ENCODE peak calls at places on chromosomes 6 and 20, in four cellular contexts. B, H, W and T are unnamed samples.

GRCh38 chr20:60362531-60362930 is 404.3 kb downstream of the CDH26 start:
- DNase-seq in B (no peak), H (no peak), W (no peak), T (no peak)

GRCh38 chr20:36045373-36045714 is 77.0 kb downstream of the CNBD2 start:
- DNase-seq in B (no peak), H (no peak), W (no peak), T (no peak)

GRCh38 chr6:125682939-125683338 is 66.5 kb upstream of the HEY2 start:
- DNase-seq in B (no peak), H (no peak), W (no peak), T (no peak)

GRCh38 chr6:28658475-28659249 is 133.0 kb downstream of the GPX5 start:
- DNase-seq in B (no peak), H (no peak), W (no peak), T (no peak)

GRCh38 chr6:30928677-30929076 is 3.3 kb downstream of the SFTA2 start:
- DNase-seq in B (no peak), H (no peak), W (no peak), T (no peak)

GRCh38 chr6:144595266-144595665 is 310.1 kb downstream of the UTRN start:
- DNase-seq in B (no peak), H (no peak), W (no peak), T (no peak)

GRCh38 chr6:160356074-160356754 is 8.0 kb downstream of the SLC22A3 start:
- DNase-seq in B (no peak), H (no peak), W (no peak), T (no peak)

GRCh38 chr6:3231213-3232016 is 4.0 kb upstream of the TUBB2B start:
- DNase-seq in B (peak), H (peak), W (peak), T (no peak)

GRCh38 chr6:150312395-150312794 is 56.4 kb upstream of the IYD start:
- DNase-seq in B (no peak), H (no peak), W (no peak), T (no peak)

GRCh38 chr6:157718788-157719187 is 104.3 kb upstream of the SNX9 start:
- DNase-seq in B (no peak), H (no peak), W (no peak), T (no peak)

GRCh38 chr6:2719053-2719375 is 31.7 kb downstream of the MYLK4 start:
- DNase-seq in B (no peak), H (no peak), W (no peak), T (no peak)

GRCh38 chr6:88183503-88183902 is 17.4 kb upstream of the CNR1 start:
- DNase-seq in B (no peak), H (no peak), W (no peak), T (no peak)

GRCh38 chr20:24160563-24161355 is 172.2 kb upstream of the GGTLC1 start:
- DNase-seq in B (peak), H (peak), W (no peak), T (no peak)

GRCh38 chr20:4966826-4967751 is 34.2 kb downstream of the SLC23A2 start:
- DNase-seq in B (no peak), H (no peak), W (no peak), T (no peak)

GRCh38 chr20:53149184-53149651 is 177.1 kb downstream of the TSHZ2 start:
- DNase-seq in B (no peak), H (no peak), W (no peak), T (no peak)

GRCh38 chr6:16130932-16131387 is 2.1 kb downstream of the MYLIP start:
- DNase-seq in B (no peak), H (peak), W (no peak), T (no peak)

GRCh38 chr6:43703512-43704429 is 16.2 kb upstream of the MRPS18A start:
- DNase-seq in B (no peak), H (no peak), W (no peak), T (no peak)

GRCh38 chr6:88223298-88223697 is 57.2 kb upstream of the CNR1 start:
- DNase-seq in B (no peak), H (no peak), W (no peak), T (no peak)

GRCh38 chr6:169291639-169292339 is 38.1 kb upstream of the THBS2 start:
- DNase-seq in B (no peak), H (no peak), W (no peak), T (no peak)

GRCh38 chr6:11535801-11536230 is 1.7 kb upstream of the TMEM170B start:
- DNase-seq in B (peak), H (no peak), W (no peak), T (no peak)

DNA sequence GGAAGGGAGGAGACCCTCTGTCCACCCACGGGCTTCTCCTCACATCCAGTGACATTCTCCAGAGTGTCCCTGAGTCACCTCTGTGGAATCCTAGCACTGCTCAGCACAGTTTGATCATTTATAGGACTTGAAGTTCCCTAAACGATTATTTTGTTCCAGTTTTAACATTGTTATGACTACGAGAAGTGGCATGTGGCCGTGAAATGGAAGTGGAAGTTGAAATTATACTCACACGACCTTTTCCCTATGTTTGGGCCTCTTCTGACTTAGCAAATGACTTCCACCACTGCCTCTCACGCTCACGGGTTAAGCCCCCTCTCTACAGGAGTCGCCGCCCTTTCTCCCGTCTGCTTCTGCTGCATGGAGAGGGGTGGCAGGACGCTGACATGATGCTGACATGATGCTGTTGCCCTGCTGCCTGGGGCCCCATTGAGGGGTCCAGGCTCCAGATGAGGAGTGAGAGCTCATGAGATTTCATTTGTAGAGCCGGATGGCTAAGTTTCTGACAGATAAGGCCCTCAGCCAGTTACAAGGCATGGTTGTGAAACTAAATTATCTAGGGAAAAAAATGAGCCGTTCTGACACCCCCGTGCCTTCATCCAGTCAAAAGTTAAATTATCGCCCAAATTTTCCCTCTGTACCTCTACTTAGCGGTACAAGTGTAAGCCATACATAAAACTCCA is 153.6 kb upstream of the UST start:
- DNase-seq in B (no peak), H (no peak), W (no peak), T (no peak)
- TF ChIP-seq POLR2A in B (no peak), H (no peak), W (no peak), T (no peak)

GRCh38 chr20:57713951-57714350 is 4.1 kb upstream of the PMEPA1 start:
- DNase-seq in B (no peak), H (no peak), W (no peak), T (no peak)
- H3K27ac ChIP-seq in B (peak), H (no peak), W (no peak), T (peak)

DNA sequence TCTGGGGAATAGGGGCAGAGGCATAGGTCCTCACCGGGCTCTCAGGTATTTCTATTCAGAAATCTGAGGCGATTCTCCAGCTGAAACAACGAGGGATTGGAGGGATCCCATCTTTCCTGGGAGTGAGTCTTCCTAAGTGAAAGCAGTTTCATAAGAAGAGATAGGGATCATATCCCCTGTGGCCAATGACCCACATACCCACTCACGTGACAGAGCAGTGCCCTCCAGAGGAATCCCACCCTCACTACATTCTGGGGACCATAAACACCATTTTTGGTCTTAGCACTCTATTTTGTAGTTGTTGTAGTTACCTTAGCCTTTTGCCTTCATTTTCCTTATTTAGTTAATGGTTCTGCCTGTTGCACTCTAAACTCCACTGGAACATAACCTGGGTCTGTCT is 121.1 kb downstream of the GPR63 start:
- DNase-seq in B (no peak), H (no peak), W (no peak), T (no peak)
- TF ChIP-seq CTCF in B (no peak), H (no peak), W (no peak), T (no peak)

GRCh38 chr20:62937353-62938104 is 418 bp upstream of the GID8 start:
- DNase-seq in B (peak), H (peak), W (peak), T (peak)
- TF ChIP-seq POLR2A in B (peak), H (peak), W (peak), T (peak)

GRCh38 chr6:39225543-39225942 is 3.7 kb downstream of the KCNK5 start:
- DNase-seq in B (no peak), H (no peak), W (no peak), T (no peak)

GRCh38 chr6:39227476-39227875 is 1.8 kb downstream of the KCNK5 start:
- DNase-seq in B (no peak), H (no peak), W (no peak), T (no peak)

GRCh38 chr6:39225946-39226437 is 3.3 kb downstream of the KCNK5 start:
- DNase-seq in B (no peak), H (no peak), W (no peak), T (no peak)

GRCh38 chr6:39228111-39228971 is 934 bp downstream of the KCNK5 start:
- DNase-seq in B (no peak), H (no peak), W (no peak), T (no peak)

GRCh38 chr6:39226606-39227300 is 2.5 kb downstream of the KCNK5 start:
- DNase-seq in B (no peak), H (no peak), W (peak), T (no peak)
- H3K27ac ChIP-seq in B (no peak), H (no peak), W (no peak), T (peak)